ENCODE peak calls at places on chromosomes 4 and X, in six cellular contexts. One of them, this sample, is unnamed.

GRCh38 chrX:132631579-132632232 is 142.9 kb upstream of the MBNL3 start:
- DNase-seq in germinal center: peak
- DNase-seq in aorta: no peak
- DNase-seq in stimulated activated CD8-positive, alpha-beta memory T cell treated with anti-CD3 and anti-CD28 coated beads, Interleukin-2, amount 100 ng/mL, for 1 hour: no peak
- DNase-seq in hippocampal formation: peak
- DNase-seq in nucleus accumbens: no peak
- DNase-seq in this sample: no peak

GRCh38 chr4:24208691-24209090 is 318.8 kb upstream of the PPARGC1A start:
- DNase-seq in hippocampal formation: no peak
- DNase-seq in aorta: no peak
- DNase-seq in germinal center: no peak
- DNase-seq in nucleus accumbens: no peak
- DNase-seq in stimulated activated CD8-positive, alpha-beta memory T cell treated with anti-CD3 and anti-CD28 coated beads, Interleukin-2, amount 100 ng/mL, for 1 hour: no peak
- DNase-seq in this sample: no peak

GRCh38 chrX:49829016-49829415 is at the start of gene PAGE4:
- DNase-seq in nucleus accumbens: no peak
- DNase-seq in stimulated activated CD8-positive, alpha-beta memory T cell treated with anti-CD3 and anti-CD28 coated beads, Interleukin-2, amount 100 ng/mL, for 1 hour: no peak
- DNase-seq in aorta: no peak
- DNase-seq in germinal center: no peak
- DNase-seq in hippocampal formation: no peak
- DNase-seq in this sample: no peak

GRCh38 chr4:53778122-53778521 is 186.8 kb upstream of the LNX1 start:
- DNase-seq in stimulated activated CD8-positive, alpha-beta memory T cell treated with anti-CD3 and anti-CD28 coated beads, Interleukin-2, amount 100 ng/mL, for 1 hour: no peak
- DNase-seq in nucleus accumbens: no peak
- DNase-seq in hippocampal formation: no peak
- DNase-seq in germinal center: no peak
- DNase-seq in aorta: no peak
- DNase-seq in this sample: no peak

GRCh38 chr4:100728861-100729260 is 211.0 kb upstream of the EMCN start:
- DNase-seq in germinal center: no peak
- DNase-seq in hippocampal formation: no peak
- DNase-seq in stimulated activated CD8-positive, alpha-beta memory T cell treated with anti-CD3 and anti-CD28 coated beads, Interleukin-2, amount 100 ng/mL, for 1 hour: no peak
- DNase-seq in nucleus accumbens: no peak
- DNase-seq in aorta: no peak
- DNase-seq in this sample: no peak

GRCh38 chr4:101597204-101597603 is 193.3 kb upstream of the BANK1 start:
- DNase-seq in germinal center: peak
- DNase-seq in hippocampal formation: no peak
- DNase-seq in stimulated activated CD8-positive, alpha-beta memory T cell treated with anti-CD3 and anti-CD28 coated beads, Interleukin-2, amount 100 ng/mL, for 1 hour: peak
- DNase-seq in aorta: no peak
- DNase-seq in nucleus accumbens: no peak
- DNase-seq in this sample: no peak

GRCh38 chr4:8210631-8211030 is 11.5 kb downstream of the SH3TC1 start:
- DNase-seq in aorta: no peak
- DNase-seq in hippocampal formation: no peak
- DNase-seq in germinal center: no peak
- DNase-seq in stimulated activated CD8-positive, alpha-beta memory T cell treated with anti-CD3 and anti-CD28 coated beads, Interleukin-2, amount 100 ng/mL, for 1 hour: no peak
- DNase-seq in nucleus accumbens: no peak
- DNase-seq in this sample: no peak

GRCh38 chrX:44072631-44073030 is 99.4 kb upstream of the NDP start:
- DNase-seq in nucleus accumbens: no peak
- DNase-seq in aorta: no peak
- DNase-seq in hippocampal formation: no peak
- DNase-seq in germinal center: no peak
- DNase-seq in stimulated activated CD8-positive, alpha-beta memory T cell treated with anti-CD3 and anti-CD28 coated beads, Interleukin-2, amount 100 ng/mL, for 1 hour: no peak
- DNase-seq in this sample: no peak

GRCh38 chrX:70969635-70970481 is 39.0 kb upstream of the SLC7A3 start:
- DNase-seq in aorta: no peak
- DNase-seq in nucleus accumbens: no peak
- DNase-seq in hippocampal formation: no peak
- DNase-seq in germinal center: no peak
- DNase-seq in stimulated activated CD8-positive, alpha-beta memory T cell treated with anti-CD3 and anti-CD28 coated beads, Interleukin-2, amount 100 ng/mL, for 1 hour: no peak
- DNase-seq in this sample: no peak

GRCh38 chrX:69618803-69619202 is 2.9 kb downstream of the EDA start:
- DNase-seq in hippocampal formation: no peak
- DNase-seq in stimulated activated CD8-positive, alpha-beta memory T cell treated with anti-CD3 and anti-CD28 coated beads, Interleukin-2, amount 100 ng/mL, for 1 hour: no peak
- DNase-seq in nucleus accumbens: no peak
- DNase-seq in aorta: no peak
- DNase-seq in germinal center: peak
- DNase-seq in this sample: no peak

GRCh38 chrX:1334854-1335253 is 1.7 kb upstream of the IL3RA start:
- DNase-seq in aorta: no peak
- DNase-seq in hippocampal formation: no peak
- DNase-seq in nucleus accumbens: no peak
- DNase-seq in germinal center: no peak
- DNase-seq in stimulated activated CD8-positive, alpha-beta memory T cell treated with anti-CD3 and anti-CD28 coated beads, Interleukin-2, amount 100 ng/mL, for 1 hour: no peak
- DNase-seq in this sample: no peak

GRCh38 chrX:23434356-23434884 is 99.8 kb downstream of the PTCHD1 start:
- DNase-seq in germinal center: no peak
- DNase-seq in nucleus accumbens: no peak
- DNase-seq in aorta: peak
- DNase-seq in hippocampal formation: peak
- DNase-seq in stimulated activated CD8-positive, alpha-beta memory T cell treated with anti-CD3 and anti-CD28 coated beads, Interleukin-2, amount 100 ng/mL, for 1 hour: no peak
- DNase-seq in this sample: no peak

GRCh38 chrX:45172890-45173289 is 27.8 kb downstream of the DIPK2B start:
- DNase-seq in stimulated activated CD8-positive, alpha-beta memory T cell treated with anti-CD3 and anti-CD28 coated beads, Interleukin-2, amount 100 ng/mL, for 1 hour: no peak
- DNase-seq in germinal center: no peak
- DNase-seq in hippocampal formation: no peak
- DNase-seq in aorta: no peak
- DNase-seq in nucleus accumbens: no peak
- DNase-seq in this sample: no peak

GRCh38 chr4:54104907-54105306 is 4.9 kb downstream of the GSX2 start:
- DNase-seq in aorta: no peak
- DNase-seq in germinal center: peak
- DNase-seq in stimulated activated CD8-positive, alpha-beta memory T cell treated with anti-CD3 and anti-CD28 coated beads, Interleukin-2, amount 100 ng/mL, for 1 hour: no peak
- DNase-seq in hippocampal formation: no peak
- DNase-seq in nucleus accumbens: no peak
- DNase-seq in this sample: no peak

GRCh38 chr4:159185593-159186023 is 82.7 kb downstream of the RAPGEF2 start:
- DNase-seq in hippocampal formation: no peak
- DNase-seq in aorta: no peak
- DNase-seq in germinal center: no peak
- DNase-seq in nucleus accumbens: no peak
- DNase-seq in stimulated activated CD8-positive, alpha-beta memory T cell treated with anti-CD3 and anti-CD28 coated beads, Interleukin-2, amount 100 ng/mL, for 1 hour: no peak
- DNase-seq in this sample: no peak

GRCh38 chr4:95693594-95693993 is 144.8 kb upstream of the UNC5C start:
- DNase-seq in aorta: no peak
- DNase-seq in nucleus accumbens: no peak
- DNase-seq in hippocampal formation: no peak
- DNase-seq in stimulated activated CD8-positive, alpha-beta memory T cell treated with anti-CD3 and anti-CD28 coated beads, Interleukin-2, amount 100 ng/mL, for 1 hour: no peak
- DNase-seq in germinal center: no peak
- DNase-seq in this sample: no peak

GRCh38 chr4:148445071-148445902 is 3.1 kb upstream of the NR3C2 start:
- DNase-seq in stimulated activated CD8-positive, alpha-beta memory T cell treated with anti-CD3 and anti-CD28 coated beads, Interleukin-2, amount 100 ng/mL, for 1 hour: peak
- DNase-seq in germinal center: peak
- DNase-seq in nucleus accumbens: peak
- DNase-seq in aorta: peak
- DNase-seq in hippocampal formation: no peak
- DNase-seq in this sample: peak

GRCh38 chrX:68867458-68868166 is 38.8 kb downstream of the EFNB1 start:
- DNase-seq in aorta: no peak
- DNase-seq in stimulated activated CD8-positive, alpha-beta memory T cell treated with anti-CD3 and anti-CD28 coated beads, Interleukin-2, amount 100 ng/mL, for 1 hour: no peak
- DNase-seq in nucleus accumbens: no peak
- DNase-seq in hippocampal formation: no peak
- DNase-seq in germinal center: no peak
- DNase-seq in this sample: no peak

GRCh38 chrX:72554448-72555140 is 18.0 kb downstream of the HDAC8 start:
- DNase-seq in stimulated activated CD8-positive, alpha-beta memory T cell treated with anti-CD3 and anti-CD28 coated beads, Interleukin-2, amount 100 ng/mL, for 1 hour: no peak
- DNase-seq in nucleus accumbens: no peak
- DNase-seq in hippocampal formation: no peak
- DNase-seq in germinal center: no peak
- DNase-seq in aorta: no peak
- DNase-seq in this sample: no peak

GRCh38 chr4:164304240-164304639 is 449.7 kb upstream of the SMIM31 start:
- DNase-seq in aorta: no peak
- DNase-seq in hippocampal formation: no peak
- DNase-seq in stimulated activated CD8-positive, alpha-beta memory T cell treated with anti-CD3 and anti-CD28 coated beads, Interleukin-2, amount 100 ng/mL, for 1 hour: no peak
- DNase-seq in germinal center: no peak
- DNase-seq in nucleus accumbens: no peak
- DNase-seq in this sample: no peak

GRCh38 chr4:155900402-155900801 is 3.1 kb upstream of the TDO2 start:
- DNase-seq in nucleus accumbens: no peak
- DNase-seq in aorta: no peak
- DNase-seq in germinal center: no peak
- DNase-seq in stimulated activated CD8-positive, alpha-beta memory T cell treated with anti-CD3 and anti-CD28 coated beads, Interleukin-2, amount 100 ng/mL, for 1 hour: no peak
- DNase-seq in hippocampal formation: no peak
- DNase-seq in this sample: no peak

GRCh38 chr4:119059221-119059620 is 76.4 kb upstream of the MYOZ2 start:
- DNase-seq in hippocampal formation: no peak
- DNase-seq in germinal center: no peak
- DNase-seq in nucleus accumbens: no peak
- DNase-seq in aorta: no peak
- DNase-seq in stimulated activated CD8-positive, alpha-beta memory T cell treated with anti-CD3 and anti-CD28 coated beads, Interleukin-2, amount 100 ng/mL, for 1 hour: no peak
- DNase-seq in this sample: no peak

GRCh38 chrX:9919632-9920172 is 47.5 kb upstream of the CLDN34 start:
- DNase-seq in aorta: no peak
- DNase-seq in hippocampal formation: no peak
- DNase-seq in germinal center: no peak
- DNase-seq in stimulated activated CD8-positive, alpha-beta memory T cell treated with anti-CD3 and anti-CD28 coated beads, Interleukin-2, amount 100 ng/mL, for 1 hour: no peak
- DNase-seq in nucleus accumbens: no peak
- DNase-seq in this sample: no peak

GRCh38 chrX:115589419-115589818 is 28.4 kb downstream of the PLS3 start:
- DNase-seq in aorta: no peak
- DNase-seq in germinal center: no peak
- DNase-seq in hippocampal formation: no peak
- DNase-seq in nucleus accumbens: no peak
- DNase-seq in stimulated activated CD8-positive, alpha-beta memory T cell treated with anti-CD3 and anti-CD28 coated beads, Interleukin-2, amount 100 ng/mL, for 1 hour: no peak
- DNase-seq in this sample: no peak

GRCh38 chrX:16882188-16882587 is 12.0 kb upstream of the RBBP7 start:
- DNase-seq in aorta: no peak
- DNase-seq in stimulated activated CD8-positive, alpha-beta memory T cell treated with anti-CD3 and anti-CD28 coated beads, Interleukin-2, amount 100 ng/mL, for 1 hour: no peak
- DNase-seq in hippocampal formation: no peak
- DNase-seq in nucleus accumbens: peak
- DNase-seq in germinal center: peak
- DNase-seq in this sample: no peak

GRCh38 chr4:104901438-104901837 is 245.2 kb upstream of the TET2 start:
- DNase-seq in nucleus accumbens: peak
- DNase-seq in germinal center: no peak
- DNase-seq in stimulated activated CD8-positive, alpha-beta memory T cell treated with anti-CD3 and anti-CD28 coated beads, Interleukin-2, amount 100 ng/mL, for 1 hour: no peak
- DNase-seq in hippocampal formation: peak
- DNase-seq in aorta: no peak
- DNase-seq in this sample: peak

GRCh38 chrX:115896362-115896761 is 274.2 kb upstream of the AGTR2 start:
- DNase-seq in nucleus accumbens: no peak
- DNase-seq in stimulated activated CD8-positive, alpha-beta memory T cell treated with anti-CD3 and anti-CD28 coated beads, Interleukin-2, amount 100 ng/mL, for 1 hour: no peak
- DNase-seq in aorta: no peak
- DNase-seq in hippocampal formation: no peak
- DNase-seq in germinal center: no peak
- DNase-seq in this sample: no peak

GRCh38 chrX:40010550-40011364 is 87.0 kb downstream of the BCOR start:
- DNase-seq in stimulated activated CD8-positive, alpha-beta memory T cell treated with anti-CD3 and anti-CD28 coated beads, Interleukin-2, amount 100 ng/mL, for 1 hour: no peak
- DNase-seq in aorta: peak
- DNase-seq in hippocampal formation: no peak
- DNase-seq in germinal center: no peak
- DNase-seq in nucleus accumbens: no peak
- DNase-seq in this sample: peak

GRCh38 chr4:3729188-3729884 is 36.8 kb upstream of the ADRA2C start:
- DNase-seq in nucleus accumbens: no peak
- DNase-seq in stimulated activated CD8-positive, alpha-beta memory T cell treated with anti-CD3 and anti-CD28 coated beads, Interleukin-2, amount 100 ng/mL, for 1 hour: no peak
- DNase-seq in aorta: no peak
- DNase-seq in germinal center: no peak
- DNase-seq in hippocampal formation: no peak
- DNase-seq in this sample: no peak

This sample was measured in frontal cortex.